ENCODE peak calls at places on chromosomes 6 and 20, in five cellular contexts. O, I, G, E and T are unnamed samples.

GRCh38 chr20:9136114-9136513 is 67.2 kb downstream of the PLCB4 start:
- DNase-seq in O (no peak), I (no peak), G (no peak), E (no peak), T (no peak)

GRCh38 chr20:62946918-62947317 is 5.6 kb upstream of the SLC17A9 start:
- DNase-seq in O (no peak), I (no peak), G (no peak), E (no peak), T (no peak)

GRCh38 chr20:49507741-49508434 is 25.4 kb upstream of the KCNB1 start:
- DNase-seq in O (no peak), I (no peak), G (no peak), E (no peak), T (no peak)

GRCh38 chr20:46562373-46563169 is 12.1 kb upstream of the OCSTAMP start:
- DNase-seq in O (peak), I (peak), G (peak), E (no peak), T (peak)

GRCh38 chr20:5470943-5471342 is 154.2 kb upstream of the PROKR2 start:
- DNase-seq in O (no peak), I (no peak), G (no peak), E (no peak), T (no peak)

GRCh38 chr6:42136508-42137191 is 5.8 kb downstream of the C6orf132 start:
- DNase-seq in O (peak), I (peak), G (peak), E (no peak), T (peak)

GRCh38 chr20:6057704-6058103 is 3.8 kb upstream of the LRRN4 start:
- DNase-seq in O (no peak), I (no peak), G (no peak), E (no peak), T (no peak)

GRCh38 chr6:87918461-87918941 is 129.1 kb upstream of the SPACA1 start:
- DNase-seq in O (no peak), I (no peak), G (peak), E (no peak), T (no peak)

GRCh38 chr20:44664127-44664526 is 12.6 kb upstream of the ADA start:
- DNase-seq in O (no peak), I (no peak), G (no peak), E (no peak), T (no peak)

GRCh38 chr6:4818272-4818938 is 42.2 kb downstream of the CDYL start:
- DNase-seq in O (no peak), I (no peak), G (no peak), E (no peak), T (no peak)

GRCh38 chr6:42259841-42260395 is 42.3 kb upstream of the MRPS10 start:
- DNase-seq in O (no peak), I (no peak), G (no peak), E (no peak), T (no peak)

GRCh38 chr6:112717401-112717800 is 370.3 kb downstream of the RFPL4B start:
- DNase-seq in O (no peak), I (no peak), G (no peak), E (no peak), T (no peak)

GRCh38 chr6:88967891-88968290 is 4.5 kb upstream of the RNGTT start:
- DNase-seq in O (no peak), I (no peak), G (no peak), E (no peak), T (no peak)

GRCh38 chr20:48823960-48824497 is 3.8 kb downstream of the PREX1 start:
- DNase-seq in O (peak), I (no peak), G (peak), E (no peak), T (peak)

GRCh38 chr6:97626586-97627441 is 343.8 kb upstream of the MMS22L start:
- DNase-seq in O (no peak), I (no peak), G (peak), E (no peak), T (no peak)

GRCh38 chr6:97361286-97361685 is 78.3 kb upstream of the MMS22L start:
- DNase-seq in O (no peak), I (no peak), G (peak), E (no peak), T (no peak)

GRCh38 chr20:25340380-25340779 is 50.3 kb downstream of the ABHD12 start:
- DNase-seq in O (no peak), I (no peak), G (no peak), E (no peak), T (no peak)

GRCh38 chr6:99617131-99617530 is 10.5 kb downstream of the PRDM13 start:
- DNase-seq in O (no peak), I (no peak), G (no peak), E (no peak), T (no peak)

GRCh38 chr6:28981391-28981832 is 23.7 kb downstream of the ZNF311 start:
- DNase-seq in O (peak), I (no peak), G (peak), E (no peak), T (no peak)

GRCh38 chr6:139625998-139626975 is 251.8 kb upstream of the CITED2 start:
- DNase-seq in O (no peak), I (no peak), G (peak), E (no peak), T (no peak)

GRCh38 chr20:59004493-59004762 is 2.6 kb downstream of the CTSZ start:
- DNase-seq in O (no peak), I (no peak), G (no peak), E (no peak), T (no peak)

GRCh38 chr20:19284400-19285178 is 72.1 kb downstream of the SLC24A3 start:
- DNase-seq in O (no peak), I (no peak), G (no peak), E (no peak), T (no peak)

GRCh38 chr20:58352454-58352853 is 36.6 kb upstream of the VAPB start:
- DNase-seq in O (no peak), I (no peak), G (no peak), E (no peak), T (no peak)

GRCh38 chr20:42179768-42180167 is 561.6 kb upstream of the CHD6 start:
- DNase-seq in O (peak), I (no peak), G (peak), E (no peak), T (no peak)

GRCh38 chr6:138286698-138287097 is 68.4 kb upstream of the PBOV1 start:
- DNase-seq in O (no peak), I (no peak), G (no peak), E (no peak), T (no peak)

GRCh38 chr6:138287144-138287955 is 69.1 kb upstream of the PBOV1 start:
- DNase-seq in O (peak), I (peak), G (peak), E (no peak), T (peak)

GRCh38 chr6:138290563-138290962 is 72.3 kb upstream of the PBOV1 start:
- DNase-seq in O (no peak), I (no peak), G (no peak), E (no peak), T (no peak)

GRCh38 chr6:138289739-138290138 is 71.4 kb upstream of the PBOV1 start:
- DNase-seq in O (peak), I (peak), G (no peak), E (no peak), T (peak)

DNA sequence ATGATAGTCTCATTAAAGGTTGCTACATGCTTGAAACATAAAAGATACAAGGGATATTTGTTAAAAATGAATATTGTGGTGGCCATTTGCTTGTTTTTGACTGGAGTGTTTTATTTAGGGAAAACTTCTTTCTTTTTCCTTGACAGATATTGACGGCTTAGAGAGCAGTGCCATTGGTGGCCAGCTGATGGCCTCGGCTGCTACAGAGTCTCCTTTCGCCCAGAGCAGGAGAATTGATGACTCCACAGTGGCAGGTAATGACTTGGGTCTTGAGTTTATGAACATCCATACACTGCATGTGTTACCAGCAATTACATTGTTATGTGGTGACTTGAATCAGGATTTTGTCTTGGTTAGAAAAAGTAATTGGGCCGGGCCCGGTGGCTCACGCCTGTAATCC is 67.5 kb upstream of the PBOV1 start:
- DNase-seq in O (no peak), I (no peak), G (no peak), E (no peak), T (no peak)
- TF ChIP-seq CTCF in O (no peak), I (no peak), G (peak), E (no peak), T (no peak)

DNA sequence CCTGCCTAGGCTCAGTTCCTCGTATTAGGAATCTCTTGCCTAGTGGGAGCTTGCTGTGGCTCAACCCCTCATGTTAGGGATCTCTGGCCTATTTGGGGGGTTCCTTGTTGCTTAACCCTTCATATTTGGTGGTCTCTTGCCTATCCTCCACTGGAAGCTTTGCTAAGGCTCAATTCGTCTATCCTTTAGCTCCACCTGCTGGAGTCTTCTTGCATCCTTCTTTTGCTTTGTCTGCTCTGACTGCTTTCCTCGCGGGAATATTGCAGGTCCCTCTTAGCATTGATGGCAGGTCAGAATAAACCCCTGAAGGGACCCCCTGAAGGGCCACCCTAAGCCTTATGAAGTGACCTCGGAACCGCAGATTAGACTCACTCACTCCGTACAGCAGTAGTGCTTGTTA is 203.0 kb upstream of the TBX18 start:
- DNase-seq in O (peak), I (no peak), G (peak), E (no peak), T (no peak)
- TF ChIP-seq CTCF in O (peak), I (no peak), G (peak), E (peak), T (peak)

DNA sequence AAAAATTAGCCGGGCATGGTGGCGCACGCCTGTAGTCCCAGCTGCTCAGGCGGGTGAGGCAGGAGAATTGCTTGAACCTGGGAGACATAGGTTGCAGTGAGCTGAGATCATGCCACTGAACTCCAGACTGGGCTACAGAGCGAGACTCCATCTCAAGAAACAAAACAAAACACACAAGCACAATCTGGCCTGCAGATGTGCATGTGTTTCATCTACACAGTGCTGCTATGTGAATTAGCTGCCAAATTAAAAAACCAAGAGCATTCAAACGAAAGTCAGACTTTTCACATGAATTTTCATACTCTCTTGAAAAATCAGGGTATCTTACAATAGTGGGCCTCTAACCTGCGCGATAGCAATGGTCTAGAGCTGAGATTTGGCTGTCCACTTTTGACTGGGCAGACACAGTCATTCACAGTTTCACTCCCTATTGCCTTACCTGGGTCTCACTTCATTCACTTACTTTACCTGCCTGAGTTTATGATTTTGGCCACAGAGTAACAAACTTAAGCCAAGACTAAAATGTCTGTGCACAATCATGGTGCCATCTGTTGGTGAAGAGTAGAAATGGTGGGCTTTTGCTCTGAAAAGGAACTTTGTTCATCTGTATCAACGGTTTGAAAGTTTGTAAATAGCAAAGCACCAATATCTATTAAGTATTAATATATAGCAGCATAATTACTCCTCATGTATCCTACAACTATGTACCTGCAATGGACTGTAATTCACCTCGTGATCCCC is 138.4 kb upstream of the UST start:
- DNase-seq in O (peak), I (no peak), G (peak), E (no peak), T (no peak)
- TF ChIP-seq CTCF in O (peak), I (peak), G (peak), E (peak), T (peak)

DNA sequence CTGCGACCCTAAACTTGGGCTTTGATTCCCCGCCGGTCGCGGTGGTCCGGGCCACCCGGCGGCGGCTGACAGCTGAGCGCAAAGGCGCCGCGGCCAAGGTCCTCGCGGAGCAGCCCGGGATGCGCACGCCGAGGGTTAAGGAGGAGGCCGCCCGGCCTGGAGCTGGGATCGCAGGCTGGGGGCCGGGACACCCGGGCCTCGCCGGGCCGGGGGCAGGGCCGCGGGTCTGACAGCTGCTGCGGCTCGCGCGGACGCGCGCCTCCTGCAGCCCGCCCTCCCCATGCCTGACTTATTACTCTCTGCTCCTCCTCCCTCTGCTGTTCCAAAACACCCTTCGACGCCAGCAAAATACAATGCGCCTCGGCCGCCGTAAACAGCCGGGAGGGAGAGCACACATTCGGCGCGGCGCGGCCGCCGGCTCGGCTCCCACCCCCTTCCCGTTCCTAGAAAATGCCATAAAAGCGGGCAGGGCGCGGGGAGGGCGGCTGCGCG is 743 bp downstream of the BACH2 start:
- DNase-seq in O (peak), I (peak), G (peak), E (peak), T (peak)
- TF ChIP-seq CTCF in O (no peak), I (peak), G (peak), E (peak), T (no peak)

GRCh38 chr6:13624871-13625288 is 9.7 kb downstream of the NOL7 start:
- DNase-seq in O (peak), I (peak), G (peak), E (no peak), T (peak)
- TF ChIP-seq CTCF in O (peak), I (peak), G (peak), E (peak), T (peak)

GRCh38 chr6:168232989-168233874 is 86.3 kb downstream of the DACT2 start:
- DNase-seq in O (no peak), I (no peak), G (no peak), E (no peak), T (no peak)
- TF ChIP-seq CTCF in O (no peak), I (no peak), G (no peak), E (no peak), T (no peak)

DNA sequence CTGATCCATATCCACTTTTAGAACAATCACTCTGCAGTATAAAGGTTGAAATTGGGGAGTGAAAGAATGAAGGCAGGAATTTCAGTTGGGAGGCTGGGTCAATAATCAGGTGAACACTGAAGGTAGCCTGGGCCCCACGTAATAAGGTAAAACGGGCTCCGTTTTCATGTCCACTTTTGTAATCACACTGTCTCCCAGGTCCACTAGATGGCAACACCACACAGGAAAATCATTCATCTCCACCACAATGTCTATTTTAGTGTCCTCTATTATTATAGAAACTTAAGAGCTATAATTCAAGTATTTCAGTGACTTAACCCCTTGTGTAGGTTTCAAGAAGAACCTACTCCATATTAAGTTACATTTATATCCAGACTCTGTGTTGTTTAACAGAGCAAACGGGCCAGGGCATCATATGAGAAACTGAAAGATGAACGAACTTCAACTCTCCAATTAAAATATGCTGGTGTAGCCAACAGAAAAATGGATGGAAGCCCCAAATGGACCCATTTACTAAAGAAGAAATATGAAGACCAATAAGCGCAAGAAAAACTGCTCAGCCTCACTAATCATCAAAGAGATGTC is 45.9 kb upstream of the MC3R start:
- DNase-seq in O (no peak), I (no peak), G (peak), E (no peak), T (no peak)
- TF ChIP-seq CTCF in O (no peak), I (no peak), G (peak), E (peak), T (peak)

DNA sequence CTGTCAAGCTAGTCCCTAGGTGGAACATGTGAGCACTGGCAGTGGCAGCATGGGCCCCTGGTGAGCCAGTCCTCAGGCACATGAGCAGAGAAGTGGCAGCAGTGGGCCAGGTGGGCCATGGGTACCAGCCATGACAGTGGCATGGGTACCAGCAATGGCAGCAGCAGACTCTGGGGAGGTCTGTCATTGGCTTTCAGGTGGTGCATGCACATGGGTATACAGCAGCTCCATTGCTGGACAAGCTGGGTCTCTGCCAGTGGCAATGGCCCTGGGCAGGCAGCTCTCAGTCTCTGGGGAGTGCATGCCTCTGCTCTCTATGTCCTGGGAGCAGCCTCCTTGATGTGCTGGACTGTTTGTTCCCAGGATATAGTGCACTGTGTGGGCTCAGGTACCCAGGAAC is 65.3 kb downstream of the KAT14 start:
- DNase-seq in O (no peak), I (no peak), G (no peak), E (no peak), T (no peak)
- TF ChIP-seq CTCF in O (no peak), I (no peak), G (no peak), E (no peak), T (no peak)

DNA sequence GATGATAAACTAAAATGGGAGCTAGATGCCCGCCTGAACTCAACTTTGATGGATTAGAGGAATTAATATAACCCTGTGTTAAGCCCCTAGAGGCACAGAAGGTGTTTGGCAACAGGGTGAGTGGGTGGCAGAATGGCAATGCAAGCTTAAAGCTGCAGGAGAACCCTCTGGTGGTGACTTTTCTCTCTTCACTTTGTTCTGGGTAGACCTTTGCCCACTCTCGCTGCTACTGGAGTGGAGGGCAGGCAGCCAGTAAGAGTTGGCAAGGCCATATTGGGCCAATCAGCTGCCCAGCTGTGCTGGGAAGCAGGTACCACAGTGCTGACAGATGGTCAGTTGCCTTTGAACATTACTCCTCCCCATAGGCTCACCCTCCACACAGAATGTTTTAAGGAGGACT is 468.2 kb downstream of the MMUT start:
- DNase-seq in O (peak), I (no peak), G (no peak), E (no peak), T (no peak)
- TF ChIP-seq CTCF in O (no peak), I (no peak), G (no peak), E (no peak), T (no peak)